ENCODE peak calls at places on chromosomes 3 and 15, in seven cellular contexts. One of them, this sample, is unnamed.

GRCh38 chr3:14689247-14689980 is 14.5 kb downstream of the C3orf20 start:
- DNase-seq in cardiac fibroblast: no peak
- DNase-seq in A549: no peak
- DNase-seq in non-pigmented ciliary epithelial cell: no peak
- DNase-seq in activated CD8-positive, alpha-beta T cell treated with anti-CD3 and anti-CD28 coated beads for 36 hours: no peak
- DNase-seq in neural crest cell: no peak
- DNase-seq in neuronal stem cell: no peak
- DNase-seq in this sample: no peak

GRCh38 chr15:68983821-68984517 is 30.5 kb upstream of the NOX5 start:
- DNase-seq in non-pigmented ciliary epithelial cell: no peak
- DNase-seq in cardiac fibroblast: peak
- DNase-seq in A549: no peak
- DNase-seq in neural crest cell: no peak
- DNase-seq in activated CD8-positive, alpha-beta T cell treated with anti-CD3 and anti-CD28 coated beads for 36 hours: no peak
- DNase-seq in neuronal stem cell: no peak
- DNase-seq in this sample: no peak

GRCh38 chr3:71579934-71580318 is 3.6 kb downstream of the FOXP1 start:
- DNase-seq in activated CD8-positive, alpha-beta T cell treated with anti-CD3 and anti-CD28 coated beads for 36 hours: peak
- DNase-seq in cardiac fibroblast: peak
- DNase-seq in neuronal stem cell: no peak
- DNase-seq in non-pigmented ciliary epithelial cell: no peak
- DNase-seq in neural crest cell: no peak
- DNase-seq in A549: no peak
- DNase-seq in this sample: no peak

GRCh38 chr15:40366204-40367037 is 8.4 kb downstream of the DISP2 start:
- DNase-seq in cardiac fibroblast: peak
- DNase-seq in neuronal stem cell: no peak
- DNase-seq in non-pigmented ciliary epithelial cell: no peak
- DNase-seq in A549: no peak
- DNase-seq in activated CD8-positive, alpha-beta T cell treated with anti-CD3 and anti-CD28 coated beads for 36 hours: no peak
- DNase-seq in neural crest cell: no peak
- DNase-seq in this sample: no peak

GRCh38 chr3:127209840-127210653 is 17.1 kb downstream of the PRR23E start:
- DNase-seq in cardiac fibroblast: no peak
- DNase-seq in activated CD8-positive, alpha-beta T cell treated with anti-CD3 and anti-CD28 coated beads for 36 hours: no peak
- DNase-seq in non-pigmented ciliary epithelial cell: no peak
- DNase-seq in neuronal stem cell: no peak
- DNase-seq in A549: no peak
- DNase-seq in neural crest cell: no peak
- DNase-seq in this sample: no peak

GRCh38 chr3:186609247-186609868 is 3.5 kb upstream of the AHSG start:
- DNase-seq in cardiac fibroblast: peak
- DNase-seq in non-pigmented ciliary epithelial cell: no peak
- DNase-seq in neuronal stem cell: no peak
- DNase-seq in neural crest cell: no peak
- DNase-seq in activated CD8-positive, alpha-beta T cell treated with anti-CD3 and anti-CD28 coated beads for 36 hours: peak
- DNase-seq in A549: no peak
- DNase-seq in this sample: no peak

GRCh38 chr15:26662226-26662750 is 110.6 kb downstream of the GABRB3 start:
- DNase-seq in neural crest cell: no peak
- DNase-seq in activated CD8-positive, alpha-beta T cell treated with anti-CD3 and anti-CD28 coated beads for 36 hours: no peak
- DNase-seq in A549: no peak
- DNase-seq in neuronal stem cell: no peak
- DNase-seq in non-pigmented ciliary epithelial cell: no peak
- DNase-seq in cardiac fibroblast: no peak
- DNase-seq in this sample: no peak

GRCh38 chr3:100912571-100912970 is 80.7 kb downstream of the ABI3BP start:
- DNase-seq in neuronal stem cell: no peak
- DNase-seq in neural crest cell: no peak
- DNase-seq in non-pigmented ciliary epithelial cell: no peak
- DNase-seq in activated CD8-positive, alpha-beta T cell treated with anti-CD3 and anti-CD28 coated beads for 36 hours: no peak
- DNase-seq in A549: no peak
- DNase-seq in cardiac fibroblast: no peak
- DNase-seq in this sample: no peak

GRCh38 chr3:73405853-73406252 is 218.9 kb downstream of the PDZRN3 start:
- DNase-seq in A549: no peak
- DNase-seq in cardiac fibroblast: peak
- DNase-seq in non-pigmented ciliary epithelial cell: no peak
- DNase-seq in neural crest cell: no peak
- DNase-seq in neuronal stem cell: no peak
- DNase-seq in activated CD8-positive, alpha-beta T cell treated with anti-CD3 and anti-CD28 coated beads for 36 hours: no peak
- DNase-seq in this sample: no peak

GRCh38 chr3:190562866-190563525 is 49.1 kb downstream of the IL1RAP start:
- DNase-seq in A549: no peak
- DNase-seq in cardiac fibroblast: peak
- DNase-seq in neural crest cell: no peak
- DNase-seq in non-pigmented ciliary epithelial cell: no peak
- DNase-seq in activated CD8-positive, alpha-beta T cell treated with anti-CD3 and anti-CD28 coated beads for 36 hours: no peak
- DNase-seq in neuronal stem cell: no peak
- DNase-seq in this sample: no peak

GRCh38 chr3:61537366-61537765 is 24.0 kb upstream of the PTPRG start:
- DNase-seq in cardiac fibroblast: peak
- DNase-seq in A549: no peak
- DNase-seq in neural crest cell: no peak
- DNase-seq in neuronal stem cell: no peak
- DNase-seq in activated CD8-positive, alpha-beta T cell treated with anti-CD3 and anti-CD28 coated beads for 36 hours: no peak
- DNase-seq in non-pigmented ciliary epithelial cell: no peak
- DNase-seq in this sample: no peak

GRCh38 chr3:61315874-61316273 is 64.6 kb upstream of the FHIT start:
- DNase-seq in activated CD8-positive, alpha-beta T cell treated with anti-CD3 and anti-CD28 coated beads for 36 hours: peak
- DNase-seq in non-pigmented ciliary epithelial cell: no peak
- DNase-seq in A549: no peak
- DNase-seq in neural crest cell: peak
- DNase-seq in cardiac fibroblast: peak
- DNase-seq in neuronal stem cell: peak
- DNase-seq in this sample: peak

GRCh38 chr15:70722266-70723123 is 40.9 kb downstream of the UACA start:
- DNase-seq in non-pigmented ciliary epithelial cell: no peak
- DNase-seq in activated CD8-positive, alpha-beta T cell treated with anti-CD3 and anti-CD28 coated beads for 36 hours: no peak
- DNase-seq in A549: peak
- DNase-seq in cardiac fibroblast: peak
- DNase-seq in neural crest cell: no peak
- DNase-seq in neuronal stem cell: no peak
- DNase-seq in this sample: no peak

GRCh38 chr3:149120051-149120972 is 9.1 kb upstream of the HPS3 start:
- DNase-seq in activated CD8-positive, alpha-beta T cell treated with anti-CD3 and anti-CD28 coated beads for 36 hours: no peak
- DNase-seq in neuronal stem cell: peak
- DNase-seq in neural crest cell: no peak
- DNase-seq in non-pigmented ciliary epithelial cell: no peak
- DNase-seq in A549: peak
- DNase-seq in cardiac fibroblast: peak
- DNase-seq in this sample: no peak

GRCh38 chr3:85571835-85572234 is 613.0 kb downstream of the CADM2 start:
- DNase-seq in cardiac fibroblast: no peak
- DNase-seq in neural crest cell: no peak
- DNase-seq in activated CD8-positive, alpha-beta T cell treated with anti-CD3 and anti-CD28 coated beads for 36 hours: no peak
- DNase-seq in A549: no peak
- DNase-seq in non-pigmented ciliary epithelial cell: no peak
- DNase-seq in neuronal stem cell: no peak
- DNase-seq in this sample: no peak

GRCh38 chr15:54979949-54980348 is 216.8 kb downstream of the RSL24D1 start:
- DNase-seq in neuronal stem cell: no peak
- DNase-seq in non-pigmented ciliary epithelial cell: no peak
- DNase-seq in activated CD8-positive, alpha-beta T cell treated with anti-CD3 and anti-CD28 coated beads for 36 hours: no peak
- DNase-seq in A549: no peak
- DNase-seq in neural crest cell: no peak
- DNase-seq in cardiac fibroblast: no peak
- DNase-seq in this sample: no peak

GRCh38 chr15:68843425-68844311 is 23.0 kb upstream of the ANP32A start:
- DNase-seq in activated CD8-positive, alpha-beta T cell treated with anti-CD3 and anti-CD28 coated beads for 36 hours: peak
- DNase-seq in non-pigmented ciliary epithelial cell: no peak
- DNase-seq in A549: no peak
- DNase-seq in neural crest cell: peak
- DNase-seq in neuronal stem cell: peak
- DNase-seq in cardiac fibroblast: peak
- DNase-seq in this sample: no peak

GRCh38 chr3:42906905-42907183 is 902 bp downstream of the ZNF662 start:
- DNase-seq in A549: no peak
- DNase-seq in non-pigmented ciliary epithelial cell: no peak
- DNase-seq in neuronal stem cell: no peak
- DNase-seq in cardiac fibroblast: no peak
- DNase-seq in activated CD8-positive, alpha-beta T cell treated with anti-CD3 and anti-CD28 coated beads for 36 hours: no peak
- DNase-seq in neural crest cell: no peak
- DNase-seq in this sample: no peak

GRCh38 chr15:38050529-38050928 is 116.1 kb downstream of the TMCO5A start:
- DNase-seq in neuronal stem cell: no peak
- DNase-seq in cardiac fibroblast: peak
- DNase-seq in neural crest cell: no peak
- DNase-seq in activated CD8-positive, alpha-beta T cell treated with anti-CD3 and anti-CD28 coated beads for 36 hours: no peak
- DNase-seq in A549: no peak
- DNase-seq in non-pigmented ciliary epithelial cell: peak
- DNase-seq in this sample: no peak

This sample was measured in Right ventricle myocardium superior.